ENCODE peak calls at places on chromosomes 16 and 17, in four cellular contexts. N, H, U and Y are unnamed samples.

GRCh38 chr17:80720624-80721577 is 176.3 kb downstream of the RPTOR start:
- DNase-seq in N (no peak), H (no peak), U (no peak), Y (peak; percentile 13)

GRCh38 chr17:1939979-1940809 is 84.9 kb downstream of the RTN4RL1 start:
- DNase-seq in N (no peak), H (no peak), U (no peak), Y (no peak)

GRCh38 chr17:82434216-82434565 is 15.8 kb upstream of the OGFOD3 start:
- DNase-seq in N (no peak), H (no peak), U (no peak), Y (no peak)

GRCh38 chr16:27972500-27972899 is 91.0 kb downstream of the GSG1L start:
- DNase-seq in N (no peak), H (no peak), U (no peak), Y (peak; percentile 10)

GRCh38 chr16:57268804-57269800 is 15.4 kb downstream of the PLLP start:
- DNase-seq in N (no peak), H (no peak), U (peak; percentile 70), Y (no peak)

GRCh38 chr17:33292184-33292980 is 713 bp downstream of the ASIC2 start:
- DNase-seq in N (no peak), H (no peak), U (no peak), Y (no peak)

GRCh38 chr16:19127205-19127604 is 13.4 kb downstream of the ITPRIPL2 start:
- DNase-seq in N (no peak), H (no peak), U (no peak), Y (no peak)

GRCh38 chr16:35753559-35754390 is 2294.4 kb downstream of the TP53TG3F start:
- DNase-seq in N (no peak), H (no peak), U (no peak), Y (no peak)

GRCh38 chr16:66516172-66516807 is 33.6 kb downstream of the TK2 start:
- DNase-seq in N (no peak), H (no peak), U (no peak), Y (no peak)

GRCh38 chr17:68297168-68297567 is 5.9 kb downstream of the ARSG start:
- DNase-seq in N (no peak), H (no peak), U (no peak), Y (no peak)

GRCh38 chr17:7263071-7263800 is 958 bp upstream of the CLDN7 start:
- DNase-seq in N (no peak), H (no peak), U (no peak), Y (no peak)

GRCh38 chr16:15970202-15970601 is 20.8 kb downstream of the ABCC1 start:
- DNase-seq in N (no peak), H (no peak), U (no peak), Y (no peak)

GRCh38 chr17:59387351-59388069 is 56.1 kb downstream of the YPEL2 start:
- DNase-seq in N (no peak), H (no peak), U (no peak), Y (no peak)

GRCh38 chr16:424623-425081 is 797 bp upstream of the RAB11FIP3 start:
- DNase-seq in N (peak; percentile 42), H (no peak), U (peak; percentile 56), Y (no peak)

GRCh38 chr16:50360033-50360778 is 8.6 kb downstream of the BRD7 start:
- DNase-seq in N (no peak), H (no peak), U (no peak), Y (no peak)

GRCh38 chr16:28188085-28188916 is 23.5 kb downstream of the XPO6 start:
- DNase-seq in N (no peak), H (no peak), U (no peak), Y (no peak)

GRCh38 chr16:55913717-55914116 is 38.5 kb upstream of the CES5A start:
- DNase-seq in N (no peak), H (no peak), U (no peak), Y (no peak)

GRCh38 chr16:52515068-52515671 is 31.8 kb downstream of the TOX3 start:
- DNase-seq in N (no peak), H (no peak), U (no peak), Y (no peak)

GRCh38 chr17:82315703-82316358 is 1.6 kb downstream of the CD7 start:
- DNase-seq in N (no peak), H (no peak), U (no peak), Y (no peak)

GRCh38 chr16:71441348-71441781 is 489 bp downstream of the TLE7 start:
- DNase-seq in N (no peak), H (no peak), U (no peak), Y (no peak)

GRCh38 chr17:79842136-79842655 is 3.0 kb upstream of the CBX4 start:
- DNase-seq in N (no peak), H (no peak), U (no peak), Y (no peak)

GRCh38 chr17:31663576-31663975 is 195.5 kb downstream of the COPRS start:
- DNase-seq in N (no peak), H (no peak), U (no peak), Y (no peak)

GRCh38 chr16:85415196-85415988 is 197.7 kb upstream of the GSE1 start:
- DNase-seq in N (peak; percentile 18), H (no peak), U (peak; percentile 30), Y (no peak)

GRCh38 chr17:15981208-15981607 is 18.3 kb downstream of the ZSWIM7 start:
- DNase-seq in N (no peak), H (no peak), U (no peak), Y (no peak)

GRCh38 chr17:3506054-3506453 is 30.3 kb downstream of the ASPA start:
- DNase-seq in N (no peak), H (no peak), U (no peak), Y (no peak)

GRCh38 chr17:78951967-78952551 is 26.9 kb upstream of the TIMP2 start:
- DNase-seq in N (no peak), H (no peak), U (peak; percentile 52), Y (no peak)

GRCh38 chr16:48447940-48448536 is 62.8 kb upstream of the SIAH1 start:
- DNase-seq in N (no peak), H (no peak), U (no peak), Y (no peak)

GRCh38 chr16:66473654-66474519 is 46.8 kb downstream of the BEAN1 start:
- DNase-seq in N (no peak), H (no peak), U (no peak), Y (no peak)

GRCh38 chr17:15169676-15170075 is 95.5 kb downstream of the PMP22 start:
- DNase-seq in N (no peak), H (peak; percentile 26), U (no peak), Y (no peak)

GRCh38 chr17:3890082-3890892 is 2.6 kb downstream of the CAMKK1 start:
- DNase-seq in N (peak; percentile 82), H (peak; percentile 37), U (peak; percentile 55), Y (peak; percentile 79)

GRCh38 chr17:74404218-74404617 is 27.7 kb upstream of the GPRC5C start:
- DNase-seq in N (no peak), H (no peak), U (no peak), Y (no peak)

GRCh38 chr17:19310151-19310550 is 52.4 kb downstream of the B9D1 start:
- DNase-seq in N (no peak), H (no peak), U (no peak), Y (no peak)

GRCh38 chr17:41619162-41619933 is 5.0 kb downstream of the KRT17 start:
- DNase-seq in N (no peak), H (no peak), U (no peak), Y (no peak)

GRCh38 chr17:65039349-65039988 is 17.1 kb downstream of the GNA13 start:
- DNase-seq in N (no peak), H (no peak), U (no peak), Y (no peak)

DNA sequence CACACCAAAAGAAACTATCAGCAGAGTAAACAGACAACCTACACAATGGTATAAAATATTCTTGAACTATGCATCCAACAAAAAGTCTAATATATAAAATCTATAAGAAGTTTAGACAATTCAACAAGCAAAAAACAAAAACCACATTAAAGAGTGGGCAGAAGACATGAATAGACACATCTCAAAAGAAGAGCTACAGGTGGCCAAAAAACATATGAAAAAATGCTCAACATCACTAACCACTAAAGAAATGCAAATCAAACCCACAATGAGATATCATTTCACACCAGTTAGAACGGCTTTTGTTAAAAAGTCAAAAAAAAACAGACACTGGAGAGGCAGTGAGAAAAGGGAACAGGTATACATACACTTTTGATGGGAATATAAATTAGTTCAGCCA is 348.9 kb upstream of the MAF start:
- DNase-seq in N (no peak), H (no peak), U (no peak), Y (no peak)
- TF ChIP-seq CTCF in N (no peak), H (no peak), U (no peak), Y (no peak)

GRCh38 chr17:35448899-35449227 is 297 bp upstream of the SLFN13 start:
- DNase-seq in N (no peak), H (no peak), U (no peak), Y (no peak)

GRCh38 chr17:35448214-35448898 is at the start of gene SLFN13:
- DNase-seq in N (peak; percentile 53), H (no peak), U (peak; percentile 90), Y (no peak)

GRCh38 chr17:35449371-35449931 is 885 bp upstream of the SLFN13 start:
- DNase-seq in N (peak; percentile 21), H (no peak), U (peak; percentile 34), Y (no peak)

GRCh38 chr17:35447494-35447893 is 1.1 kb downstream of the SLFN13 start:
- DNase-seq in N (no peak), H (no peak), U (no peak), Y (no peak)
- H3K4me3 ChIP-seq in N (no peak overlapping the region), H (peak overlapping the region; percentile 21), U (peak overlapping the region; percentile 68), Y (no peak overlapping the region)

GRCh38 chr17:72025113-72025512 is 95.7 kb upstream of the SOX9 start:
- DNase-seq in N (no peak), H (no peak), U (no peak), Y (no peak)
- TF ChIP-seq CTCF in N (no peak), H (no peak), U (no peak), Y (no peak)

GRCh38 chr16:68646948-68647659 is 2.0 kb downstream of the CDH3 start:
- DNase-seq in N (no peak), H (no peak), U (no peak), Y (no peak)

GRCh38 chr16:68644303-68644702 is 807 bp upstream of the CDH3 start:
- DNase-seq in N (no peak), H (no peak), U (no peak), Y (no peak)

GRCh38 chr16:68644715-68645493 is at the start of gene CDH3:
- DNase-seq in N (no peak), H (no peak), U (no peak), Y (no peak)

GRCh38 chr16:68643847-68644246 is 1.3 kb upstream of the CDH3 start:
- DNase-seq in N (no peak), H (no peak), U (no peak), Y (no peak)

DNA sequence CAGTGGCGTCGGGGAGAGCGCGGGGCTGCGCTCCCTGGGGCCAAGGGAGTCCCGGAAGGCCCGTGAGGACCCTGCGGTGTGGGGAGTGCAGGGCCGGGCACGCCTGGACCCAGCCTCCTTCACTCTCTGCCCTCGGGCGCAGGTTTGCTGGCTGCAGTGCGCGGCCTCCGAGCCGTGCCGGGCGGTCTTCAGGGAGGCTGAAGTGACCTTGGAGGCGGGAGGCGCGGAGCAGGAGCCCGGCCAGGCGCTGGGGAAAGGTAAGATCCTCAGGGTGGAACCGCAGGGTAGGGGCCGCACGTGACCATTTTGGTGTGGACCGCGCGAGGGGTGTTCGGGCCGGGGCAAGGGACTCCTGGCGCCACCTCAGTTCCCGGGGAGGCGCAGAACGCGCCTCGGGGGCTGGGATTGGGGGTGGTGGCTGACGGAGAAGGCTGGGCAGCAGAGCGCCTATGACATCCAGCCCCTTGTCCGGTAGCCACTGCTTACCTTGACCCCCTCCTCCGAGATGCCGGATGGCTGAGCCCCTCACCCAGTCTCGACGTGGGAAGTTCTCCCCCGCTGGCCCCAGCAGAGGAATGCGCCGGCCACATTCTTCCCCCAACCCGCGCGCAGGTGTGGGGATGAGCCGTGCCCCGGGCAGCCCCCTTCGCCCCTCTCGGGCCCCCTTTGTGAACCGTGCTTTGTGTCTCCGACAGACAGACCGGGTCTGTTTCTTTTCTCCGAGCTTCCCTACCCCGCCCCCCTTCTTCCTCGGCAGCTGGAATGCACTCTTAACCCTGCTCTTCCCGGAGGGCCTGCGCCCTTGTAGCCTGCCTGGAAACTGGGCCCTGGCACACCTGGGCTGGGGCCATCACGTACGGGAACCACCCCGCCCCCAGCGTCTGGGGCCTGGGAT is 631 bp downstream of the CDH3 start:
- DNase-seq in N (no peak), H (no peak), U (no peak), Y (no peak)
- H3K4me3 ChIP-seq in N (peak overlapping the region; percentile 3), H (no peak overlapping the region), U (no peak overlapping the region), Y (peak overlapping the region; percentile 49)